ENCODE peak calls at places on chromosomes 12 and 14, in six cellular contexts. V is hepatocyte; Q is PC-9; Z is brain microvascular endothelial cell; M is fibroblast of mammary gland; N is stimulated activated CD4-positive, alpha-beta T cell treated with anti-CD3 and anti-CD28 coated beads, Interleukin-1b, Interleukin-23, amount 100 ng/mL, for 1 hour. G is an unnamed sample.

GRCh38 chr12:114013601-114014345 is 47.6 kb upstream of the RBM19 start:
- DNase-seq in N (no peak), V (peak; percentile 74), M (peak; percentile 73), Z (no peak), Q (no peak), G (no peak)

GRCh38 chr12:124633269-124633953 is 66.0 kb upstream of the NCOR2 start:
- DNase-seq in Z (peak; percentile 44), Q (peak; percentile 90), N (no peak), V (no peak), M (peak; percentile 79), G (no peak)

GRCh38 chr14:55739967-55740707 is 160.1 kb downstream of the KTN1 start:
- DNase-seq in V (no peak), Z (no peak), Q (no peak), M (no peak), N (no peak), G (no peak)

GRCh38 chr12:119024226-119024810 is 43.0 kb downstream of the SRRM4 start:
- DNase-seq in N (no peak), Q (no peak), V (no peak), Z (no peak), M (no peak), G (no peak)

GRCh38 chr14:72682188-72682587 is 211.7 kb downstream of the DPF3 start:
- DNase-seq in N (no peak), Q (no peak), Z (peak; percentile 15), V (no peak), M (peak; percentile 76), G (no peak)

GRCh38 chr12:20950248-20950647 is 139.7 kb downstream of the SLCO1B3 start:
- DNase-seq in V (peak; percentile 66), Z (peak; percentile 18), Q (no peak), M (peak; percentile 10), N (no peak), G (no peak)

GRCh38 chr12:92051441-92051840 is 94.2 kb downstream of the BTG1 start:
- DNase-seq in Z (no peak), M (no peak), V (no peak), N (no peak), Q (no peak), G (no peak)

GRCh38 chr12:104596876-104597833 is 140.4 kb downstream of the CHST11 start:
- DNase-seq in N (no peak), M (no peak), V (no peak), Z (no peak), Q (peak; percentile 48), G (no peak)

GRCh38 chr12:65605019-65605418 is 219.3 kb upstream of the HMGA2 start:
- DNase-seq in Q (no peak), Z (no peak), N (no peak), V (no peak), M (peak; percentile 68), G (no peak)

GRCh38 chr12:10638728-10639127 is 25.3 kb upstream of the MAGOHB start:
- DNase-seq in Z (no peak), Q (no peak), M (no peak), V (no peak), N (no peak), G (no peak)

GRCh38 chr12:30145351-30146017 is 361.7 kb upstream of the TMTC1 start:
- DNase-seq in Q (no peak), Z (no peak), M (no peak), V (no peak), N (no peak), G (no peak)

GRCh38 chr14:25108959-25109358 is 59.0 kb upstream of the STXBP6 start:
- DNase-seq in N (no peak), Z (no peak), V (peak; percentile 58), M (peak; percentile 14), Q (no peak), G (no peak)

GRCh38 chr12:103928736-103929050 is 1.5 kb upstream of the HSP90B1 start:
- DNase-seq in N (no peak), Q (no peak), M (no peak), Z (no peak), V (peak; percentile 17), G (peak; percentile 58)

GRCh38 chr12:124248862-124249825 is 45.7 kb upstream of the RFLNA start:
- DNase-seq in N (no peak), Q (no peak), V (no peak), Z (no peak), M (peak; percentile 26), G (no peak)

GRCh38 chr14:93951798-93952540 is 24.4 kb downstream of the ASB2 start:
- DNase-seq in N (no peak), Z (no peak), Q (no peak), V (no peak), M (no peak), G (peak; percentile 3)

GRCh38 chr14:40139657-40140056 is 707.4 kb upstream of the FBXO33 start:
- DNase-seq in V (no peak), Z (no peak), N (no peak), Q (no peak), M (no peak), G (no peak)

G was measured in lower lobe of right lung.